ENCODE peak calls at places on chromosomes 2 and 18, in four cellular contexts. H is NCI-H2029 treated with DMSO at 0.1 percent for 48 hours; T is iPS-NIHi11; S is activated naive CD4-positive, alpha-beta T cell treated with anti-CD3 and anti-CD28 coated beads, Interleukin-2, amount 10 ng/mL, durations not matched to agents 7 days and 5 days. E is an unnamed sample.
A peak's percentile ranks its signal among the peaks of the same experiment; 100 is the strongest.

GRCh38 chr2:223896751-223897320 is 48.3 kb downstream of the WDFY1 start:
- DNase-seq in H (no peak), T (no peak), S (no peak), E (no peak)

GRCh38 chr2:85799215-85799956 is 45.6 kb downstream of the ATOH8 start:
- DNase-seq in T (no peak), H (no peak), S (no peak), E (no peak)

GRCh38 chr2:112812318-112813042 is 24.1 kb downstream of the IL1B start:
- DNase-seq in S (no peak), H (no peak), T (no peak), E (no peak)

GRCh38 chr2:200850512-200851256 is 13.8 kb downstream of the CLK1 start:
- DNase-seq in H (no peak), T (no peak), S (no peak), E (peak; percentile 37)

GRCh38 chr2:142973822-142974207 is 96.4 kb downstream of the KYNU start:
- DNase-seq in T (no peak), S (no peak), H (no peak), E (no peak)

GRCh38 chr2:38697116-38697840 is 31.4 kb downstream of the GALM start:
- DNase-seq in H (no peak), S (no peak), T (no peak), E (no peak)

GRCh38 chr2:175111200-175111657 is 56.8 kb downstream of the ATF2 start:
- DNase-seq in S (no peak), H (peak; percentile 28), T (peak; percentile 39), E (peak; percentile 84)

GRCh38 chr18:50870138-50870845 is 8.6 kb upstream of the ME2 start:
- DNase-seq in S (no peak), T (no peak), H (no peak), E (no peak)

GRCh38 chr2:52976132-52976949 is 791.3 kb upstream of the CHAC2 start:
- DNase-seq in S (no peak), H (no peak), T (peak; percentile 34), E (peak; percentile 75)

GRCh38 chr2:27885656-27886055 is 4.5 kb downstream of the RBKS start:
- DNase-seq in H (no peak), S (no peak), T (no peak), E (no peak)

GRCh38 chr18:79632765-79633164 is 46.8 kb upstream of the CTDP1 start:
- DNase-seq in S (no peak), T (no peak), H (no peak), E (no peak)

GRCh38 chr2:149686136-149686535 is 98.6 kb upstream of the MMADHC start:
- DNase-seq in T (no peak), S (no peak), H (no peak), E (no peak)

GRCh38 chr2:218389333-218390150 is 7.5 kb downstream of the SLC11A1 start:
- DNase-seq in H (no peak), S (no peak), T (no peak), E (no peak)

GRCh38 chr2:129237966-129238725 is 741.3 kb upstream of the RAB6C start:
- DNase-seq in H (no peak), S (no peak), T (no peak), E (no peak)

GRCh38 chr2:30666307-30666874 is 140.9 kb downstream of the CAPN13 start:
- DNase-seq in T (no peak), H (peak; percentile 88), S (no peak), E (peak; percentile 40)

GRCh38 chr2:202064206-202064880 is 8.7 kb upstream of the KIAA2012 start:
- DNase-seq in T (peak; percentile 66), S (no peak), H (no peak), E (peak; percentile 60)

GRCh38 chr2:86292571-86293515 is 44.6 kb downstream of the REEP1 start:
- DNase-seq in S (no peak), H (no peak), T (no peak), E (no peak)

GRCh38 chr2:227819398-227819697 is 5.7 kb downstream of the CCL20 start:
- DNase-seq in T (no peak), H (no peak), S (no peak), E (no peak)

GRCh38 chr18:56445422-56445821 is 193.0 kb downstream of the TXNL1 start:
- DNase-seq in S (no peak), H (peak; percentile 21), T (no peak), E (no peak)

GRCh38 chr2:163465440-163465839 is 270.4 kb downstream of the FIGN start:
- DNase-seq in S (no peak), H (no peak), T (no peak), E (no peak)

GRCh38 chr2:25188405-25188804 is 20.0 kb upstream of the POMC start:
- DNase-seq in H (no peak), S (no peak), T (no peak), E (no peak)

GRCh38 chr2:128314348-128315121 is 4.1 kb downstream of the HS6ST1 start:
- DNase-seq in S (no peak), T (peak; percentile 2), H (no peak), E (no peak)

GRCh38 chr2:62375051-62375450 is 130.9 kb downstream of the TMEM17 start:
- DNase-seq in H (no peak), T (no peak), S (no peak), E (no peak)

GRCh38 chr2:63846487-63846886 is 4.8 kb downstream of the UGP2 start:
- DNase-seq in T (no peak), S (no peak), H (no peak), E (no peak)

GRCh38 chr2:241796610-241797138 is 12.3 kb upstream of the NEU4 start:
- DNase-seq in H (no peak), S (peak; percentile 19), T (peak; percentile 11), E (no peak)

GRCh38 chr2:206198677-206199076 is 39.0 kb downstream of the EEF1B2 start:
- DNase-seq in T (no peak), H (no peak), S (no peak), E (no peak)

GRCh38 chr2:69088471-69088870 is 75.5 kb downstream of the ANTXR1 start:
- DNase-seq in S (no peak), T (no peak), H (no peak), E (no peak)

GRCh38 chr2:15923597-15923996 is 16.8 kb upstream of the MYCN start:
- DNase-seq in H (no peak), T (no peak), S (no peak), E (no peak)

GRCh38 chr2:46601328-46601963 is 122.1 kb downstream of the TMEM247 start:
- DNase-seq in T (no peak), H (no peak), S (no peak), E (no peak)

GRCh38 chr2:11589316-11589940 is 55.6 kb downstream of the GREB1 start:
- DNase-seq in H (no peak), T (peak; percentile 32), S (no peak), E (peak; percentile 63)

GRCh38 chr2:194062401-194062800 is 1594.6 kb upstream of the SLC39A10 start:
- DNase-seq in S (no peak), H (no peak), T (no peak), E (no peak)

GRCh38 chr2:15930589-15931513 is 9.5 kb upstream of the MYCN start:
- DNase-seq in T (no peak), S (no peak), H (no peak), E (no peak)

GRCh38 chr2:234240917-234241316 is 190.4 kb downstream of the SPP2 start:
- DNase-seq in H (no peak), S (no peak), T (no peak), E (no peak)

GRCh38 chr2:180124273-180124881 is 117.3 kb upstream of the CWC22 start:
- DNase-seq in T (peak; percentile 37), H (peak; percentile 45), S (no peak), E (peak; percentile 70)

GRCh38 chr2:219205165-219205538 is 1.4 kb upstream of the ZFAND2B start:
- DNase-seq in S (no peak), H (no peak), T (no peak), E (no peak)

GRCh38 chr2:197405582-197405981 is 29.2 kb downstream of the SF3B1 start:
- DNase-seq in H (no peak), S (no peak), T (no peak), E (no peak)

GRCh38 chr2:7999683-8000476 is 682.0 kb upstream of the ID2 start:
- DNase-seq in S (no peak), H (no peak), T (no peak), E (peak; percentile 2)

GRCh38 chr18:31880186-31880898 is 62.6 kb downstream of the TRAPPC8 start:
- DNase-seq in H (no peak), T (no peak), S (no peak), E (no peak)

GRCh38 chr2:168700615-168701245 is 101.7 kb upstream of the NOSTRIN start:
- DNase-seq in S (no peak), T (no peak), H (no peak), E (no peak)